ENCODE peak calls at places on chromosomes 2 and 18, in five cellular contexts. One of them, this sample, is unnamed.

GRCh38 chr2:237280235-237280634 is 133.7 kb downstream of the COL6A3 start:
- DNase-seq in NB4: no peak
- DNase-seq in GM23338: no peak
- DNase-seq in mucosa of descending colon: no peak
- DNase-seq in uterus: no peak
- DNase-seq in this sample: peak

GRCh38 chr2:10273215-10274175 is 29.2 kb upstream of the HPCAL1 start:
- DNase-seq in NB4: no peak
- DNase-seq in GM23338: no peak
- DNase-seq in mucosa of descending colon: no peak
- DNase-seq in uterus: no peak
- DNase-seq in this sample: no peak

GRCh38 chr2:226845717-226846116 is 9.9 kb downstream of the RHBDD1 start:
- DNase-seq in NB4: no peak
- DNase-seq in GM23338: no peak
- DNase-seq in mucosa of descending colon: no peak
- DNase-seq in uterus: no peak
- DNase-seq in this sample: no peak

GRCh38 chr18:12010187-12010802 is 29.0 kb downstream of the IMPA2 start:
- DNase-seq in NB4: no peak
- DNase-seq in GM23338: peak
- DNase-seq in mucosa of descending colon: peak
- DNase-seq in uterus: no peak
- DNase-seq in this sample: no peak

GRCh38 chr2:10196948-10197717 is 74.6 kb downstream of the RRM2 start:
- DNase-seq in NB4: no peak
- DNase-seq in GM23338: no peak
- DNase-seq in mucosa of descending colon: no peak
- DNase-seq in uterus: no peak
- DNase-seq in this sample: no peak

GRCh38 chr18:10230072-10230471 is 224.4 kb upstream of the APCDD1 start:
- DNase-seq in NB4: peak
- DNase-seq in GM23338: peak
- DNase-seq in mucosa of descending colon: no peak
- DNase-seq in uterus: no peak
- DNase-seq in this sample: peak

GRCh38 chr2:85589982-85590791 is 5.4 kb upstream of the RNF181 start:
- DNase-seq in NB4: peak
- DNase-seq in GM23338: no peak
- DNase-seq in mucosa of descending colon: no peak
- DNase-seq in uterus: no peak
- DNase-seq in this sample: peak

GRCh38 chr2:153047220-153047619 is 328.8 kb downstream of the ARL6IP6 start:
- DNase-seq in NB4: no peak
- DNase-seq in GM23338: peak
- DNase-seq in mucosa of descending colon: no peak
- DNase-seq in uterus: no peak
- DNase-seq in this sample: no peak

GRCh38 chr2:223058952-223059716 is 7.1 kb downstream of the KCNE4 start:
- DNase-seq in NB4: no peak
- DNase-seq in GM23338: no peak
- DNase-seq in mucosa of descending colon: no peak
- DNase-seq in uterus: no peak
- DNase-seq in this sample: no peak

GRCh38 chr2:105294844-105295481 is 34.6 kb downstream of the TGFBRAP1 start:
- DNase-seq in NB4: peak
- DNase-seq in GM23338: peak
- DNase-seq in mucosa of descending colon: no peak
- DNase-seq in uterus: no peak
- DNase-seq in this sample: peak

GRCh38 chr2:113700186-113700841 is 56.1 kb downstream of the SLC35F5 start:
- DNase-seq in NB4: peak
- DNase-seq in GM23338: peak
- DNase-seq in mucosa of descending colon: peak
- DNase-seq in uterus: no peak
- DNase-seq in this sample: peak

GRCh38 chr2:128467321-128467901 is 148.7 kb upstream of the HS6ST1 start:
- DNase-seq in NB4: no peak
- DNase-seq in GM23338: no peak
- DNase-seq in mucosa of descending colon: no peak
- DNase-seq in uterus: no peak
- DNase-seq in this sample: peak

GRCh38 chr2:67079729-67080128 is 317.4 kb upstream of the ETAA1 start:
- DNase-seq in NB4: no peak
- DNase-seq in GM23338: no peak
- DNase-seq in mucosa of descending colon: no peak
- DNase-seq in uterus: no peak
- DNase-seq in this sample: no peak

GRCh38 chr18:67510831-67511230 is 5.7 kb downstream of the DSEL start:
- DNase-seq in NB4: no peak
- DNase-seq in GM23338: no peak
- DNase-seq in mucosa of descending colon: no peak
- DNase-seq in uterus: no peak
- DNase-seq in this sample: no peak

GRCh38 chr2:10186868-10187535 is 64.5 kb downstream of the RRM2 start:
- DNase-seq in NB4: no peak
- DNase-seq in GM23338: no peak
- DNase-seq in mucosa of descending colon: no peak
- DNase-seq in uterus: no peak
- DNase-seq in this sample: no peak

GRCh38 chr18:36127866-36128845 is 984 bp downstream of the SLC39A6 start:
- DNase-seq in NB4: peak
- DNase-seq in GM23338: peak
- DNase-seq in mucosa of descending colon: no peak
- DNase-seq in uterus: no peak
- DNase-seq in this sample: no peak

GRCh38 chr2:111900859-111901258 is 2.5 kb downstream of the MERTK start:
- DNase-seq in NB4: peak
- DNase-seq in GM23338: peak
- DNase-seq in mucosa of descending colon: no peak
- DNase-seq in uterus: no peak
- DNase-seq in this sample: no peak

GRCh38 chr18:67513285-67513684 is 3.2 kb downstream of the DSEL start:
- DNase-seq in NB4: no peak
- DNase-seq in GM23338: peak
- DNase-seq in mucosa of descending colon: no peak
- DNase-seq in uterus: no peak
- DNase-seq in this sample: no peak

GRCh38 chr2:37992631-37993030 is 67.5 kb downstream of the RMDN2 start:
- DNase-seq in NB4: no peak
- DNase-seq in GM23338: no peak
- DNase-seq in mucosa of descending colon: no peak
- DNase-seq in uterus: no peak
- DNase-seq in this sample: no peak

GRCh38 chr18:69838620-69839411 is 108.9 kb downstream of the CD226 start:
- DNase-seq in NB4: peak
- DNase-seq in GM23338: peak
- DNase-seq in mucosa of descending colon: no peak
- DNase-seq in uterus: no peak
- DNase-seq in this sample: no peak

DNA sequence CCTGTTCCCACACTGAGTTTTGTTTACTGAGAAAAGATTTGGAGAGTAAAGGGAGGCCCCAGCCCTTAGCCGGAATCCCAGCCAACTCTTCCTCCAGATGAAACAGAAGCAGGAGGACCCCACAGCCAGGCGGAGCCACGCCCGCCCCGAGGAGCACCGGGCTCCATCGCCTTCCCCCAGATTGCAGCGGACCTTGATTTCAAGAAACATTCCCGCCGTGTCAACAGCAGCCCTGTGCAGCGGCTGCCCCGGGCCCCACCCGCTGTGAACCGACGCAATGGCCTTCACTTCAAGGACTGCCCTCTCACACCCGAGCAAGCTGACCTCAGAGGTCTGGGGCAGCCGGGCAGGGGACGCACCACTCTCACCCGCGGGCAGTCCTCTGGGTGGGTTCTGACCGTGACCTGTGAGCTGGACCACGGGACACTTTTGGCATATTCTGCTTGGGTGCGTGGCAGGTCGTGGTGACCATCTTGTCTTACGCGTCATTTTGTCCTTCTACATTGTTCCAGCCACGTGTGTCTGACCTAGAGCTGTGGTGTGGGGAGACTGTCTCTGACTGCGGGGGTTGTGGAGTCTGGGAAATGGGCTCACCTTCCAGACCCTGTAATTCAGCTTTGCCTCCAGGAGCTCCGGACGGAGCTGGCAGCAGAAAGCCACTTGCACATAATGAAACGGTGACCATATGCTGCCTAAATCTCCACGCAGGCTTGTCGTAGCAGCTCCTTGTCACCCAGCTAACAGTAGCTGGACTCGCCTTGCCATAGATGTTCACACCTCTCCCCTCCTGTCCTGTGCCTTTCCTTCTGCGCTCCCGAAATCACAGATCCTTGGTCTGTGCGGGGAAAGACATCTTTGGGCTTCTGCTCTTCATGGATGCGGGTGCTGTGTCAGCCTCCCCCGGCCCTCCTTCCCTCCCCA is 32.0 kb upstream of the INHBB start:
- DNase-seq in NB4: no peak
- DNase-seq in GM23338: no peak
- DNase-seq in mucosa of descending colon: no peak
- DNase-seq in uterus: peak
- DNase-seq in this sample: no peak
- H3K4me3 ChIP-seq in NB4: no peak
- H3K4me3 ChIP-seq in GM23338: peak
- H3K4me3 ChIP-seq in mucosa of descending colon: no peak
- H3K4me3 ChIP-seq in uterus: peak
- H3K4me3 ChIP-seq in this sample: no peak

GRCh38 chr2:197455428-197455827 is 2.1 kb downstream of the COQ10B start:
- DNase-seq in NB4: no peak
- DNase-seq in GM23338: no peak
- DNase-seq in mucosa of descending colon: no peak
- DNase-seq in uterus: no peak
- DNase-seq in this sample: no peak

GRCh38 chr2:197453914-197454398 is 604 bp downstream of the COQ10B start:
- DNase-seq in NB4: peak
- DNase-seq in GM23338: no peak
- DNase-seq in mucosa of descending colon: no peak
- DNase-seq in uterus: peak
- DNase-seq in this sample: no peak

GRCh38 chr2:197452754-197453122 is 614 bp upstream of the COQ10B start:
- DNase-seq in NB4: no peak
- DNase-seq in GM23338: no peak
- DNase-seq in mucosa of descending colon: no peak
- DNase-seq in uterus: no peak
- DNase-seq in this sample: no peak

GRCh38 chr2:197453123-197453913 is at the start of gene COQ10B:
- DNase-seq in NB4: peak
- DNase-seq in GM23338: peak
- DNase-seq in mucosa of descending colon: peak
- DNase-seq in uterus: peak
- DNase-seq in this sample: peak

GRCh38 chr2:197454923-197455322 is 1.6 kb downstream of the COQ10B start:
- DNase-seq in NB4: no peak
- DNase-seq in GM23338: no peak
- DNase-seq in mucosa of descending colon: no peak
- DNase-seq in uterus: no peak
- DNase-seq in this sample: no peak
- H3K4me3 ChIP-seq in NB4: peak
- H3K4me3 ChIP-seq in GM23338: peak
- H3K4me3 ChIP-seq in mucosa of descending colon: no peak
- H3K4me3 ChIP-seq in uterus: peak
- H3K4me3 ChIP-seq in this sample: no peak

GRCh38 chr2:150484461-150484931 is 3.0 kb downstream of the RND3 start:
- DNase-seq in NB4: no peak
- DNase-seq in GM23338: no peak
- DNase-seq in mucosa of descending colon: no peak
- DNase-seq in uterus: no peak
- DNase-seq in this sample: no peak

GRCh38 chr2:150483532-150483931 is 3.9 kb downstream of the RND3 start:
- DNase-seq in NB4: no peak
- DNase-seq in GM23338: no peak
- DNase-seq in mucosa of descending colon: no peak
- DNase-seq in uterus: no peak
- DNase-seq in this sample: no peak

GRCh38 chr2:150482667-150483260 is 4.7 kb downstream of the RND3 start:
- DNase-seq in NB4: no peak
- DNase-seq in GM23338: no peak
- DNase-seq in mucosa of descending colon: no peak
- DNase-seq in uterus: no peak
- DNase-seq in this sample: no peak

GRCh38 chr2:150485114-150485870 is 2.2 kb downstream of the RND3 start:
- DNase-seq in NB4: no peak
- DNase-seq in GM23338: peak
- DNase-seq in mucosa of descending colon: peak
- DNase-seq in uterus: peak
- DNase-seq in this sample: peak

DNA sequence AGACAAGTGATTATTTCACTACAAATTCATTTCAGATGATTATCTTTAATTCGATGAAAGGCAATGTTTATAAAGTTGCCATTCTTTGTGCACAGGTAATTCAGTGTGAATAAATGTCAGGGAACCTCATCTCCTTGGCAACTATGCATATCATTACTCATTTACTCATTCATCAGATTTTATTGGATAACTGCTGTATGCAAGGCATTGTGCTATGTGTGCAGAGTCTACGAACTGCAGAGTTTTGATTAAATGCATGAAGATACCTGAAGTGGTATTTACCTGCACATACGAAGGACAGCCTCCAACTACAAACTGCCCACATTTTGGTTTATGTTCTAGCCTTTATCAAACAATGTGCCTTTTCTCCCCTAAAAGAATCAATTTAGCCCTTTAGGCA is 3.5 kb downstream of the RND3 start:
- DNase-seq in NB4: no peak
- DNase-seq in GM23338: no peak
- DNase-seq in mucosa of descending colon: no peak
- DNase-seq in uterus: no peak
- DNase-seq in this sample: no peak
- H3K4me3 ChIP-seq in NB4: no peak
- H3K4me3 ChIP-seq in GM23338: peak
- H3K4me3 ChIP-seq in mucosa of descending colon: no peak
- H3K4me3 ChIP-seq in uterus: no peak
- H3K4me3 ChIP-seq in this sample: peak

GRCh38 chr18:21441670-21442069 is 158.8 kb downstream of the ESCO1 start:
- DNase-seq in NB4: no peak
- DNase-seq in GM23338: no peak
- DNase-seq in mucosa of descending colon: no peak
- DNase-seq in uterus: no peak
- DNase-seq in this sample: no peak

GRCh38 chr18:21443776-21444464 is 156.6 kb downstream of the ESCO1 start:
- DNase-seq in NB4: no peak
- DNase-seq in GM23338: no peak
- DNase-seq in mucosa of descending colon: no peak
- DNase-seq in uterus: no peak
- DNase-seq in this sample: no peak

GRCh38 chr18:21444465-21445023 is 156.0 kb downstream of the ESCO1 start:
- DNase-seq in NB4: peak
- DNase-seq in GM23338: peak
- DNase-seq in mucosa of descending colon: no peak
- DNase-seq in uterus: no peak
- DNase-seq in this sample: peak

DNA sequence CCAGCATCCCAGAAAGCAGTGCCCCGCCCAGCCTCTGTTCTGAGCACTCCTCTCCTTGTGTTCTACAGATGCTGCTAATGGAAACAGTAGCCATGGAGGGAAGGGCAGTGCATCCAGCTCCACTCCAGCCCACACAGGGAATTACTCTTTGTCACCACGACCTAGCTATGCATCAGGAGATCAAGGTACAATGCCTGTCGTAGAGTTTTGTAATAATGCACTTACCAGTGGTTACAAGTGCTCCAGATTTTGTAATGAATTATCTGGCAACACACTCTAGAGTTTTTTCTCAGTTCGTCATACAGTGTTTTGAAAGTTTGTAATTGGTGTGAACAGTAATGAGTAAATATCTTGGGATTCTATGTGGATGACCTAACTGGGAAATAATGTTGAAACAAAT is 161.1 kb downstream of the ESCO1 start:
- DNase-seq in NB4: no peak
- DNase-seq in GM23338: no peak
- DNase-seq in mucosa of descending colon: no peak
- DNase-seq in uterus: no peak
- DNase-seq in this sample: no peak
- H3K4me3 ChIP-seq in NB4: no peak
- H3K4me3 ChIP-seq in GM23338: no peak
- H3K4me3 ChIP-seq in mucosa of descending colon: no peak
- H3K4me3 ChIP-seq in uterus: no peak
- H3K4me3 ChIP-seq in this sample: no peak

This sample was measured in SJSA1.